ENCODE peak calls at places on chromosomes 2 and 18, in eight cellular contexts. T, M, U, F, D, J, C and O are unnamed samples.

GRCh38 chr2:207833265-207833751 is 63.6 kb upstream of the FZD5 start:
- DNase-seq in T (no peak), M (no peak), U (no peak), F (peak; percentile 31), D (peak; percentile 87), J (no peak), C (no peak), O (peak; percentile 15)

GRCh38 chr2:111227716-111228141 is 107.0 kb downstream of the BCL2L11 start:
- DNase-seq in T (peak; percentile 8), M (no peak), U (no peak), F (no peak), D (peak; percentile 42), J (no peak), C (no peak), O (no peak)

GRCh38 chr2:86087936-86088850 is 17.5 kb downstream of the POLR1A start:
- DNase-seq in T (no peak), M (no peak), U (no peak), F (no peak), D (no peak), J (peak; percentile 50), C (no peak), O (no peak)

GRCh38 chr2:127023504-127023903 is 83.5 kb downstream of the BIN1 start:
- DNase-seq in T (no peak), M (no peak), U (no peak), F (no peak), D (no peak), J (no peak), C (no peak), O (no peak)

GRCh38 chr2:231920795-231921194 is 5.4 kb downstream of the NPPC start:
- DNase-seq in T (no peak), M (no peak), U (no peak), F (no peak), D (no peak), J (no peak), C (no peak), O (no peak)

GRCh38 chr18:42107287-42108045 is 152.4 kb downstream of the PIK3C3 start:
- DNase-seq in T (no peak), M (no peak), U (no peak), F (no peak), D (no peak), J (no peak), C (no peak), O (no peak)

GRCh38 chr2:53490659-53491058 is 276.9 kb upstream of the CHAC2 start:
- DNase-seq in T (peak; percentile 14), M (no peak), U (no peak), F (no peak), D (no peak), J (no peak), C (no peak), O (no peak)

GRCh38 chr18:62018761-62019041 is 125.9 kb upstream of the RNF152 start:
- DNase-seq in T (no peak), M (no peak), U (no peak), F (no peak), D (no peak), J (no peak), C (no peak), O (no peak)

GRCh38 chr2:237060518-237061312 is 25.0 kb upstream of the COPS8 start:
- DNase-seq in T (peak; percentile 71), M (peak; percentile 48), U (peak; percentile 77), F (no peak), D (peak; percentile 62), J (peak; percentile 33), C (no peak), O (peak; percentile 57)

GRCh38 chr18:1499265-1499664 is 594.6 kb downstream of the ADCYAP1 start:
- DNase-seq in T (no peak), M (no peak), U (no peak), F (no peak), D (no peak), J (peak; percentile 20), C (no peak), O (peak; percentile 2)

GRCh38 chr2:207983654-207984053 is 41.7 kb downstream of the PLEKHM3 start:
- DNase-seq in T (no peak), M (no peak), U (no peak), F (peak; percentile 55), D (no peak), J (no peak), C (no peak), O (peak; percentile 28)

GRCh38 chr2:148221166-148221565 is 200.3 kb downstream of the MBD5 start:
- DNase-seq in T (no peak), M (no peak), U (no peak), F (no peak), D (no peak), J (no peak), C (no peak), O (no peak)

GRCh38 chr2:40041983-40042382 is 262.9 kb upstream of the THUMPD2 start:
- DNase-seq in T (no peak), M (no peak), U (no peak), F (no peak), D (no peak), J (no peak), C (no peak), O (peak; percentile 81)

GRCh38 chr2:203718087-203718486 is 11.6 kb downstream of the CD28 start:
- DNase-seq in T (no peak), M (no peak), U (peak; percentile 86), F (peak; percentile 36), D (no peak), J (peak; percentile 3), C (no peak), O (peak; percentile 52)
- TF ChIP-seq MAX in T (no peak), M (no peak), U (peak; percentile 32), F (no peak), D (no peak), J (no peak), C (no peak), O (peak; percentile 90)

GRCh38 chr2:46985512-46985911 is 69.9 kb upstream of the MCFD2 start:
- DNase-seq in T (peak; percentile 41), M (no peak), U (no peak), F (no peak), D (no peak), J (no peak), C (no peak), O (peak; percentile 52)

GRCh38 chr2:46984034-46984433 is 68.4 kb upstream of the MCFD2 start:
- DNase-seq in T (no peak), M (no peak), U (no peak), F (no peak), D (no peak), J (no peak), C (no peak), O (peak; percentile 73)

GRCh38 chr2:46982356-46983064 is 66.9 kb upstream of the MCFD2 start:
- DNase-seq in T (no peak), M (no peak), U (no peak), F (no peak), D (no peak), J (no peak), C (no peak), O (no peak)

GRCh38 chr2:46983065-46983801 is 67.6 kb upstream of the MCFD2 start:
- DNase-seq in T (no peak), M (no peak), U (peak; percentile 47), F (peak; percentile 75), D (no peak), J (peak; percentile 50), C (no peak), O (peak; percentile 96)

GRCh38 chr2:46984642-46985476 is 69.3 kb upstream of the MCFD2 start:
- DNase-seq in T (peak; percentile 84), M (peak; percentile 69), U (peak; percentile 84), F (peak; percentile 79), D (no peak), J (peak; percentile 35), C (no peak), O (peak; percentile 97)
- TF ChIP-seq POLR2A in T (no peak), M (no peak), U (no peak), F (peak; percentile 68), D (no peak), J (no peak), C (no peak), O (peak; percentile 28)

DNA sequence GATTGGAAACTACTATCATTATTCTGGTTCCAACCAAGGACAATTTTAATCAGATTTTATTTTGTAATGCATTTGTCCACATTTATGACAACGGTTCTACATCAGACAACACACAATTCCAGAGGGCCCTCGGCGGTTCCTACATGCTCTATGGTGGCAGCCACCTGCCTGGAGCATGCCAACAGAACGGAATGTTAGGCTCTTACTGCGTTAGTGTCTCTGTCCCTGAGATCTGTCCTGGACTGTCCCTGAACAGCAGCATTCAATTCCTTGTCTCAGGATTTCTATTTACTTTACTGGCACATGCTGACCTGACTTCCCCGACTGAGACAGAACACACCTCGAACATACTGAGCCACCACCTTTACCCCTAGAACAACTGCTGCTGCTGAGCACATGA is 117.7 kb downstream of the CCBE1 start:
- DNase-seq in T (no peak), M (no peak), U (no peak), F (no peak), D (no peak), J (no peak), C (no peak), O (no peak)
- TF ChIP-seq CTCF in T (no peak), M (no peak), U (no peak), F (no peak), D (no peak), J (no peak), C (no peak), O (no peak)

GRCh38 chr2:42100696-42101585 is 53.1 kb downstream of the PKDCC start:
- DNase-seq in T (no peak), M (no peak), U (peak; percentile 42), F (no peak), D (no peak), J (no peak), C (no peak), O (peak; percentile 37)
- TF ChIP-seq MAX in T (no peak), M (no peak), U (no peak), F (no peak), D (no peak), J (no peak), C (peak; percentile 87), O (no peak)

DNA sequence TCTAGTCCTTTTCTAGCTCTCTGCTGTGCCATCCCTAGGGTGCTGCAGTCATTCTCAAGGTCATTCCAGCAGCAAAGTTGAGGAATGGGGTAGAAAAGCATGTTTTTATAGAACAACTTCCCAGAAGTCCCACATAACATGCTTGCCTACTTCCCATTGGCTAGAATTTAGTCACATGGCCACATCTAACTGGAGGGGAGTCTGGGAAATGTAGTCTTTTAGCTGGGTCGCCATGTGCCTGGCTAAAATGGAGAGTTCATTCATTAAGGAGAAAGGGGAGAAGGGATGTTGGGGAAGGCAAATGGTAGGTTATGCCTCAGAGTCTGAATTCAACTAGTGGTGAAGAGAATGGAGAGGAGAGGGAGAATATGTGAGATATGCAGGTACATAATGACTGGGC is 85.7 kb downstream of the SLC4A3 start:
- DNase-seq in T (peak; percentile 64), M (no peak), U (peak; percentile 15), F (no peak), D (peak; percentile 36), J (peak; percentile 68), C (no peak), O (peak; percentile 65)
- TF ChIP-seq POLR2A in T (no peak), M (no peak), U (no peak), F (no peak), D (no peak), J (no peak), C (no peak), O (no peak)

GRCh38 chr18:51321696-51322095 is 124.2 kb upstream of the MEX3C start:
- DNase-seq in T (no peak), M (no peak), U (no peak), F (no peak), D (no peak), J (no peak), C (no peak), O (no peak)
- TF ChIP-seq CTCF in T (no peak), M (no peak), U (no peak), F (no peak), D (no peak), J (no peak), C (no peak), O (no peak)

GRCh38 chr18:27363918-27364317 is 178.8 kb upstream of the CHST9 start:
- DNase-seq in T (peak; percentile 3), M (no peak), U (no peak), F (no peak), D (peak; percentile 10), J (no peak), C (no peak), O (peak; percentile 11)
- TF ChIP-seq MAX in T (no peak), M (no peak), U (no peak), F (no peak), D (no peak), J (no peak), C (no peak), O (no peak)